ENCODE peak calls at places on chromosome 15, in eight cellular contexts. W is HCT116, D is astrocyte, H is MM.1S, T is hepatocyte, V is GM23248, E is fibroblast of lung, S is GM23338. F is an unnamed sample.

GRCh38 chr15:94324117-94324826 is 92.9 kb downstream of the MCTP2 start:
- DNase-seq in W (peak; percentile 15), D (peak; percentile 12), H (peak; percentile 66), T (peak; percentile 74), V (peak; percentile 71), E (peak; percentile 32), S (peak; percentile 74), F (peak; percentile 66)

GRCh38 chr15:41877631-41878354 is 16.1 kb downstream of the SPTBN5 start:
- DNase-seq in W (no peak), D (no peak), H (no peak), T (no peak), V (no peak), E (no peak), S (peak; percentile 47), F (no peak)

GRCh38 chr15:64930778-64931240 is 19.1 kb downstream of the ANKDD1A start:
- DNase-seq in W (no peak), D (peak; percentile 61), H (peak; percentile 31), T (no peak), V (peak; percentile 17), E (peak; percentile 74), S (no peak), F (no peak)

GRCh38 chr15:82680200-82681102 is 29.2 kb downstream of the AP3B2 start:
- DNase-seq in W (no peak), D (no peak), H (peak; percentile 90), T (peak; percentile 93), V (no peak), E (no peak), S (peak; percentile 94), F (peak; percentile 78)

GRCh38 chr15:63083046-63083445 is 38.6 kb upstream of the LACTB start:
- DNase-seq in W (no peak), D (no peak), H (no peak), T (peak; percentile 43), V (no peak), E (no peak), S (peak; percentile 29), F (no peak)

GRCh38 chr15:58438956-58439355 is 7.2 kb downstream of the LIPC start:
- DNase-seq in W (peak; percentile 60), D (peak; percentile 37), H (no peak), T (peak; percentile 66), V (peak; percentile 77), E (peak; percentile 58), S (peak; percentile 69), F (peak; percentile 61)

GRCh38 chr15:61829514-61829889 is 230.7 kb downstream of the VPS13C start:
- DNase-seq in W (no peak), D (no peak), H (no peak), T (no peak), V (no peak), E (no peak), S (no peak), F (no peak)

GRCh38 chr15:97691799-97692198 is 268.7 kb upstream of the ARRDC4 start:
- DNase-seq in W (peak; percentile 16), D (no peak), H (no peak), T (peak; percentile 23), V (no peak), E (no peak), S (no peak), F (peak; percentile 14)

GRCh38 chr15:33729648-33730047 is 238.6 kb upstream of the CHRM5 start:
- DNase-seq in W (peak; percentile 6), D (no peak), H (no peak), T (peak; percentile 41), V (peak; percentile 15), E (peak; percentile 15), S (peak; percentile 34), F (peak; percentile 79)

GRCh38 chr15:88342666-88343065 is 86.1 kb upstream of the NTRK3 start:
- DNase-seq in W (no peak), D (peak; percentile 52), H (no peak), T (no peak), V (peak; percentile 78), E (peak; percentile 59), S (no peak), F (no peak)

GRCh38 chr15:50148362-50148963 is 29.4 kb upstream of the ATP8B4 start:
- DNase-seq in W (peak; percentile 81), D (peak; percentile 58), H (no peak), T (peak; percentile 65), V (peak; percentile 67), E (peak; percentile 71), S (peak; percentile 84), F (peak; percentile 75)

GRCh38 chr15:62464705-62465104 is 299.6 kb upstream of the C2CD4B start:
- DNase-seq in W (no peak), D (peak; percentile 60), H (no peak), T (no peak), V (peak; percentile 79), E (peak; percentile 73), S (peak; percentile 54), F (no peak)

GRCh38 chr15:64004582-64004981 is 41.7 kb downstream of the DAPK2 start:
- DNase-seq in W (peak; percentile 71), D (no peak), H (no peak), T (peak; percentile 85), V (peak; percentile 43), E (peak; percentile 30), S (no peak), F (peak; percentile 87)

GRCh38 chr15:33454346-33454745 is 143.6 kb downstream of the RYR3 start:
- DNase-seq in W (no peak), D (no peak), H (no peak), T (no peak), V (no peak), E (no peak), S (no peak), F (no peak)

GRCh38 chr15:60006203-60006782 is 2.2 kb downstream of the FOXB1 start:
- DNase-seq in W (no peak), D (no peak), H (peak; percentile 88), T (peak; percentile 44), V (peak; percentile 48), E (peak; percentile 6), S (peak; percentile 94), F (peak; percentile 42)

GRCh38 chr15:60003243-60004018 is 680 bp upstream of the FOXB1 start:
- DNase-seq in W (no peak), D (no peak), H (no peak), T (no peak), V (no peak), E (no peak), S (no peak), F (no peak)

GRCh38 chr15:60005352-60006202 is 1.5 kb downstream of the FOXB1 start:
- DNase-seq in W (no peak), D (no peak), H (no peak), T (no peak), V (no peak), E (no peak), S (peak; percentile 41), F (no peak)

GRCh38 chr15:60004019-60004845 is at the start of gene FOXB1:
- DNase-seq in W (no peak), D (no peak), H (no peak), T (peak; percentile 35), V (no peak), E (no peak), S (peak; percentile 95), F (no peak)

DNA sequence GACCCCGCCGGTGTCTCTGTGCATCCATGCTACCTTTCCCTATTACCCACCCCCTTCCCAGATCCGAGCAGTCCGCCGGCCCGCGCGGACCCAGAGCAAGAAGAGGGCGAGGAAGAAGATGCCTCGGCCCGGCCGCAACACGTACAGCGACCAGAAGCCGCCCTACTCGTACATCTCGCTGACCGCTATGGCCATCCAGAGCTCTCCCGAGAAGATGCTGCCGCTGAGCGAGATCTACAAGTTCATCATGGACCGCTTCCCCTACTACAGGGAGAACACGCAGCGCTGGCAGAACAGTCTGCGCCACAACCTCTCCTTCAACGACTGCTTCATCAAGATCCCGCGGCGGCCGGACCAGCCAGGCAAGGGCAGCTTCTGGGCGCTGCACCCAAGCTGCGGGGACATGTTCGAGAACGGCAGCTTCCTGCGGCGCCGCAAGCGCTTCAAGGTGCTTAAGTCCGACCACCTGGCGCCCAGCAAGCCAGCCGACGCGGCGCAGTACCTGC is 788 bp downstream of the FOXB1 start:
- DNase-seq in W (no peak), D (no peak), H (no peak), T (no peak), V (peak; percentile 27), E (peak; percentile 12), S (peak; percentile 76), F (no peak)
- TF ChIP-seq EZH2 in W (no peak), D (no peak), H (no peak), T (no peak), V (peak; percentile 58), E (no peak), S (no peak), F (no peak)

GRCh38 chr15:89963301-89964288 is 37.5 kb upstream of the ZNF710 start:
- DNase-seq in W (no peak), D (no peak), H (no peak), T (no peak), V (no peak), E (no peak), S (no peak), F (no peak)

GRCh38 chr15:89967892-89968291 is 33.2 kb upstream of the ZNF710 start:
- DNase-seq in W (no peak), D (no peak), H (no peak), T (no peak), V (no peak), E (no peak), S (no peak), F (no peak)

DNA sequence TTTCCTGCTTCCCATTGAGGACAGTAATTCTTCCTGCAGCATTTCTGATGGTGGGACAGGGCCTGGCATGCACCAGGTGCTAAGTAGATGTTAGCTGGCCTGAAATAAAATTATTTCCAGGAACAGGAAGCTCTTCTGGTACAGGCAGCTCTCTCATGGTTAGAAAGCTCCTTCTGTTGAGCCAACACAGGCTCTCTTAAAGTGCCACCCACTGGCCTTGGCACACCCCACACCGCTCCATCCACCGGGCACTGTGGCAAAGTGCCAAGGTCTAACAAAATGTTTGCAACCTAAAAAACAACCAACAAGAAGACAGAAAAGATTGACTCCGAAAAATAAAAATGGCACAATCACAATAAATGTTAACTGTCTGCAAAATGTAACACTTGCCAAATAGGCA is 36.6 kb upstream of the ZNF710 start:
- DNase-seq in W (no peak), D (no peak), H (no peak), T (no peak), V (no peak), E (no peak), S (no peak), F (no peak)
- H4K20me1 ChIP-seq in W (no peaks in the 10 kb centered on the region), D (no peaks in the 10 kb centered on the region), H (no peaks in the 10 kb centered on the region), T (no peaks in the 10 kb centered on the region), V (no peaks in the 10 kb centered on the region), E (no peaks in the 10 kb centered on the region), S (no peaks in the 10 kb centered on the region), F (no peaks in the 10 kb centered on the region)

DNA sequence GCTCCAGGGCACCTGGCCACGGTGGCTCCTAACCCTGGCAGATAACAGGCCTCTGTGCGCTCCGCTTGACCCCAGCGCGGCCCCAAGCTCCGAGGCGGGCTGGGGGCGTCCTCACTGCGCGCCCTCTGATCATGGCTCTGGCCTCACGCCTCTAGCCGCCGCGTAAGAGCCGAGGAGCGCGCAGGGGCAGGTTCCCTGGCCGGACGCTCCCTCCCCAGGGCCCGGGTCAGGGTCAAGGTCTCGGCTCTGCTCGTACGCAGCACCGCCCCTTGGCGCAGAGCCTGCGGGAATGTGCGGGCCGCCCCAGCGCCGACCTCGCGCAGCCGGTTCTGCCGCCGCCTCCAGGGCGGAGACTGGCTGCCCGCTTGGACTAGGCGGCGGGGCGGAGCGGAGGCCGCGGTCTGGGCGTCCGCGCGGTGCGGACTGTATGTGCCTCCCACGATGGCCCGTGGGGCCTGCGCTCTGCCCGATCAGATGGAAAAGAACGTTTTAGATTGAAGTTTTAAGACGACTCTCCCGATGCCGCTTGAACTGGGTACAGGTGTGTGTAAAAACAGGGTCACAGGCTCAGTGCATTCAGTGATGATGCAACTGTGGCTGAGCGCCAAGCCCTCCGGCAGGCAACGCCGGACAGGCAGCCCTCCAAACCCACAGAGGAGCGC is 40.8 kb downstream of the CHST14 start:
- DNase-seq in W (no peak), D (no peak), H (peak; percentile 60), T (peak; percentile 76), V (peak; percentile 76), E (peak; percentile 33), S (peak; percentile 87), F (peak; percentile 72)
- TF ChIP-seq EZH2 in W (no peak), D (no peak), H (no peak), T (no peak), V (no peak), E (no peak), S (no peak), F (no peak)

GRCh38 chr15:70083423-70083822 is 14.3 kb downstream of the TLE3 start:
- DNase-seq in W (no peak), D (no peak), H (no peak), T (no peak), V (no peak), E (no peak), S (peak; percentile 82), F (no peak)
- H4K20me1 ChIP-seq in W (peaks cover 3% of the 10 kb centered on the region), D (peaks cover 99% of the 10 kb centered on the region), H (peaks cover 65% of the 10 kb centered on the region), T (peaks cover 59% of the 10 kb centered on the region), V (no peaks in the 10 kb centered on the region), E (no peaks in the 10 kb centered on the region), S (peaks cover 33% of the 10 kb centered on the region), F (peaks cover 61% of the 10 kb centered on the region)